ENCODE peak calls at places on chromosome 18, in eight cellular contexts. One of them, this sample, is unnamed.

GRCh38 chr18:26756556-26756955 is 109.0 kb downstream of the AQP4 start:
- DNase-seq in ACHN: no peak
- DNase-seq in GM04504: no peak
- DNase-seq in right cardiac atrium: no peak
- DNase-seq in thoracic aorta: no peak
- DNase-seq in activated T-helper 1 cell treated with anti-CD3 and anti-CD28 coated beads, Interleukin-12 subunit alpha, Interleukin-12 subunit beta, Interleukin-2, Interleukin-4 antibody, amounts not matched to agents 30 ng/mL and 10 ng/mL and 1 ng/mL, durations not matched to agents 14 hours and 24 hours and 36 hours: no peak
- DNase-seq in endodermal cell: no peak
- DNase-seq in COLO829: no peak
- DNase-seq in this sample: no peak

GRCh38 chr18:8661754-8662573 is 43.4 kb upstream of the MTCL1 start:
- DNase-seq in ACHN: no peak
- DNase-seq in GM04504: peak
- DNase-seq in right cardiac atrium: no peak
- DNase-seq in thoracic aorta: no peak
- DNase-seq in activated T-helper 1 cell treated with anti-CD3 and anti-CD28 coated beads, Interleukin-12 subunit alpha, Interleukin-12 subunit beta, Interleukin-2, Interleukin-4 antibody, amounts not matched to agents 30 ng/mL and 10 ng/mL and 1 ng/mL, durations not matched to agents 14 hours and 24 hours and 36 hours: no peak
- DNase-seq in endodermal cell: peak
- DNase-seq in COLO829: no peak
- DNase-seq in this sample: no peak

GRCh38 chr18:24400587-24400986 is 3.0 kb upstream of the OSBPL1A start:
- DNase-seq in ACHN: no peak
- DNase-seq in GM04504: no peak
- DNase-seq in right cardiac atrium: no peak
- DNase-seq in thoracic aorta: no peak
- DNase-seq in activated T-helper 1 cell treated with anti-CD3 and anti-CD28 coated beads, Interleukin-12 subunit alpha, Interleukin-12 subunit beta, Interleukin-2, Interleukin-4 antibody, amounts not matched to agents 30 ng/mL and 10 ng/mL and 1 ng/mL, durations not matched to agents 14 hours and 24 hours and 36 hours: no peak
- DNase-seq in endodermal cell: no peak
- DNase-seq in COLO829: no peak
- DNase-seq in this sample: no peak

GRCh38 chr18:54843302-54843701 is 15.0 kb downstream of the RAB27B start:
- DNase-seq in ACHN: no peak
- DNase-seq in GM04504: peak
- DNase-seq in right cardiac atrium: no peak
- DNase-seq in thoracic aorta: no peak
- DNase-seq in activated T-helper 1 cell treated with anti-CD3 and anti-CD28 coated beads, Interleukin-12 subunit alpha, Interleukin-12 subunit beta, Interleukin-2, Interleukin-4 antibody, amounts not matched to agents 30 ng/mL and 10 ng/mL and 1 ng/mL, durations not matched to agents 14 hours and 24 hours and 36 hours: no peak
- DNase-seq in endodermal cell: no peak
- DNase-seq in COLO829: no peak
- DNase-seq in this sample: no peak

GRCh38 chr18:60147326-60147725 is 225.2 kb downstream of the MC4R start:
- DNase-seq in ACHN: no peak
- DNase-seq in GM04504: no peak
- DNase-seq in right cardiac atrium: no peak
- DNase-seq in thoracic aorta: no peak
- DNase-seq in activated T-helper 1 cell treated with anti-CD3 and anti-CD28 coated beads, Interleukin-12 subunit alpha, Interleukin-12 subunit beta, Interleukin-2, Interleukin-4 antibody, amounts not matched to agents 30 ng/mL and 10 ng/mL and 1 ng/mL, durations not matched to agents 14 hours and 24 hours and 36 hours: no peak
- DNase-seq in endodermal cell: no peak
- DNase-seq in COLO829: no peak
- DNase-seq in this sample: no peak

GRCh38 chr18:41226186-41226585 is 728.8 kb upstream of the PIK3C3 start:
- DNase-seq in ACHN: no peak
- DNase-seq in GM04504: peak
- DNase-seq in right cardiac atrium: no peak
- DNase-seq in thoracic aorta: no peak
- DNase-seq in activated T-helper 1 cell treated with anti-CD3 and anti-CD28 coated beads, Interleukin-12 subunit alpha, Interleukin-12 subunit beta, Interleukin-2, Interleukin-4 antibody, amounts not matched to agents 30 ng/mL and 10 ng/mL and 1 ng/mL, durations not matched to agents 14 hours and 24 hours and 36 hours: no peak
- DNase-seq in endodermal cell: no peak
- DNase-seq in COLO829: no peak
- DNase-seq in this sample: no peak

GRCh38 chr18:53534203-53534602 is 690.3 kb downstream of the MBD2 start:
- DNase-seq in ACHN: no peak
- DNase-seq in GM04504: no peak
- DNase-seq in right cardiac atrium: no peak
- DNase-seq in thoracic aorta: no peak
- DNase-seq in activated T-helper 1 cell treated with anti-CD3 and anti-CD28 coated beads, Interleukin-12 subunit alpha, Interleukin-12 subunit beta, Interleukin-2, Interleukin-4 antibody, amounts not matched to agents 30 ng/mL and 10 ng/mL and 1 ng/mL, durations not matched to agents 14 hours and 24 hours and 36 hours: no peak
- DNase-seq in endodermal cell: no peak
- DNase-seq in COLO829: no peak
- DNase-seq in this sample: no peak

GRCh38 chr18:77210249-77210648 is 39.4 kb upstream of the GALR1 start:
- DNase-seq in ACHN: no peak
- DNase-seq in GM04504: no peak
- DNase-seq in right cardiac atrium: no peak
- DNase-seq in thoracic aorta: no peak
- DNase-seq in activated T-helper 1 cell treated with anti-CD3 and anti-CD28 coated beads, Interleukin-12 subunit alpha, Interleukin-12 subunit beta, Interleukin-2, Interleukin-4 antibody, amounts not matched to agents 30 ng/mL and 10 ng/mL and 1 ng/mL, durations not matched to agents 14 hours and 24 hours and 36 hours: no peak
- DNase-seq in endodermal cell: no peak
- DNase-seq in COLO829: no peak
- DNase-seq in this sample: peak

This sample was measured in foreskin melanocyte.